ENCODE peak calls at places on chromosome 17, in eight cellular contexts. D is adrenal gland, P is NB4, S is GM12892, W is breast epithelium, F is HCT116, C is heart left ventricle, J is A549. Q is an unnamed sample.

GRCh38 chr17:35359396-35359795 is 14.0 kb downstream of the SLFN11 start:
- DNase-seq in D (no peak), P (no peak), S (no peak), W (no peak), F (no peak), C (no peak), J (no peak), Q (no peak)

GRCh38 chr17:9672691-9673090 is 27.4 kb downstream of the USP43 start:
- DNase-seq in D (no peak), P (no peak), S (no peak), W (no peak), F (no peak), C (no peak), J (no peak), Q (no peak)

GRCh38 chr17:66518108-66518507 is 215.7 kb downstream of the PRKCA start:
- DNase-seq in D (no peak), P (no peak), S (no peak), W (no peak), F (no peak), C (no peak), J (no peak), Q (no peak)

GRCh38 chr17:18968945-18969887 is 17.3 kb downstream of the SLC5A10 start:
- DNase-seq in D (peak), P (peak), S (no peak), W (no peak), F (no peak), C (no peak), J (peak), Q (peak)

GRCh38 chr17:66313995-66314659 is 11.7 kb downstream of the PRKCA start:
- DNase-seq in D (no peak), P (no peak), S (no peak), W (no peak), F (no peak), C (no peak), J (no peak), Q (no peak)

GRCh38 chr17:38604479-38605229 is 1.1 kb downstream of the SRCIN1 start:
- DNase-seq in D (no peak), P (peak), S (no peak), W (no peak), F (no peak), C (no peak), J (peak), Q (peak)

GRCh38 chr17:3980381-3980975 is 16.2 kb upstream of the ATP2A3 start:
- DNase-seq in D (no peak), P (no peak), S (no peak), W (no peak), F (no peak), C (no peak), J (no peak), Q (no peak)

GRCh38 chr17:42111901-42112551 is 488 bp downstream of the DHX58 start:
- DNase-seq in D (peak), P (no peak), S (no peak), W (no peak), F (no peak), C (peak), J (no peak), Q (no peak)

GRCh38 chr17:72677714-72678390 is 414.6 kb downstream of the SLC39A11 start:
- DNase-seq in D (no peak), P (no peak), S (no peak), W (no peak), F (no peak), C (no peak), J (no peak), Q (no peak)

GRCh38 chr17:10243905-10244844 is 45.8 kb upstream of the GAS7 start:
- DNase-seq in D (no peak), P (peak), S (no peak), W (no peak), F (no peak), C (no peak), J (peak), Q (no peak)

GRCh38 chr17:7261377-7262191 is 694 bp downstream of the CLDN7 start:
- DNase-seq in D (no peak), P (no peak), S (no peak), W (no peak), F (no peak), C (no peak), J (no peak), Q (peak)

GRCh38 chr17:51230306-51230705 is 29.5 kb downstream of the MBTD1 start:
- DNase-seq in D (no peak), P (peak), S (no peak), W (no peak), F (no peak), C (no peak), J (no peak), Q (no peak)

GRCh38 chr17:77498056-77498785 is 357.5 kb downstream of the SEC14L1 start:
- DNase-seq in D (no peak), P (no peak), S (no peak), W (peak), F (no peak), C (peak), J (no peak), Q (no peak)

GRCh38 chr17:45200701-45201100 is 21.0 kb upstream of the FMNL1 start:
- DNase-seq in D (no peak), P (peak), S (no peak), W (no peak), F (no peak), C (peak), J (no peak), Q (no peak)

GRCh38 chr17:51487947-51488346 is 227.6 kb downstream of the UTP18 start:
- DNase-seq in D (no peak), P (peak), S (no peak), W (no peak), F (peak), C (no peak), J (peak), Q (peak)

GRCh38 chr17:80474231-80474932 is 2.0 kb downstream of the NPTX1 start:
- DNase-seq in D (no peak), P (peak), S (no peak), W (no peak), F (peak), C (no peak), J (peak), Q (no peak)

GRCh38 chr17:35312790-35313711 is 60.4 kb downstream of the SLFN11 start:
- DNase-seq in D (peak), P (peak), S (peak), W (no peak), F (peak), C (peak), J (peak), Q (peak)

GRCh38 chr17:42697108-42697811 is 14.9 kb downstream of the CNTNAP1 start:
- DNase-seq in D (no peak), P (no peak), S (no peak), W (no peak), F (no peak), C (no peak), J (no peak), Q (no peak)

GRCh38 chr17:17300624-17301568 is 2.3 kb upstream of the NT5M start:
- DNase-seq in D (peak), P (peak), S (no peak), W (no peak), F (no peak), C (peak), J (peak), Q (peak)

GRCh38 chr17:41710472-41711090 is 1.6 kb upstream of the GAST start:
- DNase-seq in D (peak), P (peak), S (no peak), W (no peak), F (no peak), C (no peak), J (peak), Q (no peak)

GRCh38 chr17:62627904-62628603 is 584 bp downstream of the MRC2 start:
- DNase-seq in D (no peak), P (peak), S (peak), W (no peak), F (no peak), C (peak), J (peak), Q (no peak)

GRCh38 chr17:29140631-29141483 is 39.3 kb downstream of the MYO18A start:
- DNase-seq in D (no peak), P (peak), S (no peak), W (no peak), F (no peak), C (peak), J (no peak), Q (no peak)

GRCh38 chr17:17732892-17733670 is 51.8 kb downstream of the RAI1 start:
- DNase-seq in D (peak), P (no peak), S (no peak), W (no peak), F (no peak), C (no peak), J (peak), Q (no peak)

GRCh38 chr17:82392209-82392920 is 20.8 kb downstream of the UTS2R start:
- DNase-seq in D (no peak), P (peak), S (no peak), W (no peak), F (no peak), C (no peak), J (no peak), Q (no peak)

GRCh38 chr17:75289832-75290337 is 652 bp upstream of the SLC25A19 start:
- DNase-seq in D (peak), P (peak), S (no peak), W (no peak), F (no peak), C (peak), J (peak), Q (peak)

GRCh38 chr17:49851387-49852291 is 3.8 kb upstream of the TAC4 start:
- DNase-seq in D (peak), P (peak), S (no peak), W (peak), F (no peak), C (peak), J (peak), Q (peak)

GRCh38 chr17:17363638-17364337 is 60.6 kb downstream of the NT5M start:
- DNase-seq in D (no peak), P (no peak), S (no peak), W (peak), F (no peak), C (no peak), J (no peak), Q (no peak)

GRCh38 chr17:8492121-8492520 is 56.4 kb downstream of the NDEL1 start:
- DNase-seq in D (no peak), P (no peak), S (no peak), W (no peak), F (no peak), C (no peak), J (no peak), Q (no peak)

GRCh38 chr17:71975998-71976649 is 144.7 kb upstream of the SOX9 start:
- DNase-seq in D (peak), P (peak), S (no peak), W (peak), F (no peak), C (peak), J (peak), Q (no peak)

GRCh38 chr17:6489016-6489550 is 44.8 kb downstream of the PIMREG start:
- DNase-seq in D (no peak), P (no peak), S (no peak), W (no peak), F (no peak), C (no peak), J (no peak), Q (no peak)

GRCh38 chr17:16919663-16920627 is 52.0 kb downstream of the TNFRSF13B start:
- DNase-seq in D (no peak), P (no peak), S (no peak), W (peak), F (no peak), C (peak), J (no peak), Q (no peak)

GRCh38 chr17:22512506-22512905 is 820.2 kb downstream of the KCNJ18 start:
- DNase-seq in D (no peak), P (no peak), S (no peak), W (no peak), F (no peak), C (no peak), J (no peak), Q (no peak)

GRCh38 chr17:6109541-6109940 is 39.4 kb downstream of the WSCD1 start:
- DNase-seq in D (no peak), P (no peak), S (no peak), W (no peak), F (no peak), C (no peak), J (no peak), Q (no peak)

GRCh38 chr17:38719943-38720641 is 10.0 kb upstream of the CISD3 start:
- DNase-seq in D (no peak), P (no peak), S (no peak), W (no peak), F (no peak), C (no peak), J (no peak), Q (no peak)

DNA sequence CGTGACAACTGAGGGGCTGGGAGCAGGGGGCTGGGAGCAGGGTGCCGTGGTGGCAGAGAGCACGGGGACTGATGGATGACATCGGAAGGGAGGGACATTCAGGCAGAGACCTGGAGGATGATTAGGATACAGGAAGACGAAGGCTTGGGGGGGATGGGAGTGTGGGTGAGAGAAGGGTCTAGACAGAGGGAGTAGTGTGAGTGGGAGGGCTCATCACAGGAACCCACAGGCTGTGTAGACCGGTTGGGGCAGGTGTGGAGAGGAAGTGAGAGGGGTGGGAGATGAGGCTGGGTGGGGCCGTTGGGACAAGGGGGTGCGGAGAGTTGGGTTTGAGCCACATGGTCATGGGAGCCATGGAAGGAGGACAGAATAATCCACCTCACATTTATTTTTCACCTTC is 83.8 kb downstream of the RAP1GAP2 start:
- DNase-seq in D (no peak), P (no peak), S (no peak), W (no peak), F (no peak), C (no peak), J (no peak), Q (no peak)
- TF ChIP-seq POLR2A in D (no peak), P (no peak), S (no peak), W (no peak), F (no peak), C (no peak), J (no peak), Q (no peak)

GRCh38 chr17:76493505-76494167 is 7.6 kb downstream of the RHBDF2 start:
- DNase-seq in D (no peak), P (no peak), S (no peak), W (no peak), F (no peak), C (no peak), J (no peak), Q (no peak)

GRCh38 chr17:76490112-76490710 is 11.0 kb downstream of the RHBDF2 start:
- DNase-seq in D (no peak), P (no peak), S (no peak), W (no peak), F (no peak), C (no peak), J (no peak), Q (no peak)

GRCh38 chr17:76492989-76493501 is 8.2 kb downstream of the RHBDF2 start:
- DNase-seq in D (peak), P (peak), S (peak), W (no peak), F (no peak), C (peak), J (no peak), Q (no peak)

GRCh38 chr17:76492250-76492988 is 8.8 kb downstream of the RHBDF2 start:
- DNase-seq in D (no peak), P (peak), S (peak), W (no peak), F (no peak), C (no peak), J (no peak), Q (no peak)

DNA sequence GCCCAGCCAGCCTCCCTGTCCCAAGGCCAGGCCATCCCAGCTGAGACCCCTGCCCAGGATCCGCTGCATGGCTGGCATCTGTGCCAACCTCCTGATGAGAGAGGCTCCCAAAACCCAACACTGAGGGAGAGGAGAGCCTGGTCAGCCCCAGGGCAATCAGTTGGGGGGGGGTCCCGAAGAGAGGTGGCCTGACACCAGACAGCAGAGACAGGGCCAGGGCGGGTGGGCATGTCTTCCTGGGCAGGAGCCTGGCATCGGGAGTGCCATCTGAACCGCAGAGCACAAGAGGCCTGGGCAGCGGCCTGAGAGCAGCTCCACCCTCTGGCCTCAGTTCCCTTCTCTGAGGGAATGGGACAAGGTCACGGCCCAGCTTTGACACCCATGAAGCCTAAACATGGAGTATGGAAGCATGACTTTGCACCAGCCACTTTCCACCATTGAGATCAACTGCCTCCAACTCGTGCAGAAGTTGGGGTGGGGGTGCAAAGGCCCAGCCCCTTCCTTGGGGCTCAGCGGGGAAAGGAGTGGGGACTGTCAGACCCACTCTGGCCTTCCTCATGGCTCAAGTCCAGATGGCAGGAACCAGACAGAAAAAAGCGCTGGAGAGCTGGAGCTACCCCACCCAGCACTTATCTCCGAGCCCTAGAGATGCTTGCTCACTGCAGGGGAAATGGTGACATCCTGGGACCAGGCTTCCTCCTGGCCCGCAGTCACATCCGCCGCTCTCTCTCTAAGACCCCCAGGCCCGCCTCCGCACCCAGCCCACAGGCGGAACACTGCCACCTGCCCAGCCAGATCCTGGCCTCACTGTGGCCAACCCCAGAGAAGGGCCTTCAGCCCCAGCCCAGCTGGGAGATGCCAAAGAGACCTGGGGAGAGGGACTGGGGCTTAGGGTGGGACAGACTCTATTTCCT is 9.7 kb downstream of the RHBDF2 start:
- DNase-seq in D (no peak), P (peak), S (peak), W (no peak), F (no peak), C (no peak), J (no peak), Q (no peak)
- TF ChIP-seq POLR2A in D (no peak), P (no peak), S (no peak), W (no peak), F (no peak), C (no peak), J (no peak), Q (no peak)

DNA sequence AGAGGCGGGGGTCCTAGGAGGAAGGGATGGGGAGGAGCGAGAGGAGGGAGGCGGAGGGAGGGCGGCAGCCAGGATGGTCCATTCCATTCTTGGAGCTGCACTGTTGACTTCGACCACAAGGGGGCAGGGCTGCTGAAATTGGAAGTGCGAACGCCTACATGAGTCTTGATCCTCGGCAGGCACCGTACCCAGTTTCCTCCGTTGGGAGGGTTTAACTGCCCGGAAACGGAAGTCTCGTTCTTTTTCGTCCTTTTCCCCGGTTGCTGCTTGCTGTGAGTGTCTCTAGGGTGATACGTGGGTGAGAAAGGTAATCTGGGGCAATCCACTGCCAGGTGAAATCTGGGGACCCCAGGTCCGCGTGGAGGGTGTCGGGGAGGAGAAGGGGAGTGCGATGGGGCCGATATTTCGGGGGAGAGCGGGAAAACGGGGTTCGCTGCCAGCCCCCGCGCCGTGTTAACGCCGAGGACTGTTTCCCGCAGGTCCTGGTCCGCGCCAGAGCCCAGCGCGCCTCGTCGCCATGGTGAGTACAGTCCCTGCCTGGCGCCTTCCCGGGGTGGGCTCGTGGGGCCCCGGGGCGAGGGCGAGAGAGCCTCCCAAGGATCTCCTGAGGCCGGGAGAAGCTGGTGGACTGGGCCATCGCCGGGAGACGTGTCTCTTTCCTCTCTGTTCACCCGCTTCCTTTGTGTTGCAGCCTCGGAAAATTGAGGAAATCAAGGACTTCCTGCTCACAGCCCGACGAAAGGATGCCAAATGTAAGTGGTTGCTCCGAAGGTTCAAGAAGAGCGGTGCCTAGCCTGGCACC is at the start of gene RPL38:
- DNase-seq in D (peak), P (peak), S (peak), W (peak), F (peak), C (peak), J (peak), Q (peak)
- TF ChIP-seq POLR2A in D (peak), P (peak), S (peak), W (peak), F (peak), C (no peak), J (peak), Q (peak)

GRCh38 chr17:68462381-68463210 is 5.3 kb upstream of the WIPI1 start:
- DNase-seq in D (peak), P (peak), S (no peak), W (no peak), F (peak), C (peak), J (peak), Q (peak)

GRCh38 chr17:68460715-68461114 is 3.4 kb upstream of the WIPI1 start:
- DNase-seq in D (no peak), P (no peak), S (no peak), W (no peak), F (no peak), C (no peak), J (no peak), Q (peak)

GRCh38 chr17:68460096-68460495 is 2.8 kb upstream of the WIPI1 start:
- DNase-seq in D (no peak), P (no peak), S (no peak), W (no peak), F (no peak), C (no peak), J (no peak), Q (no peak)

GRCh38 chr17:68461122-68461539 is 3.8 kb upstream of the WIPI1 start:
- DNase-seq in D (no peak), P (peak), S (no peak), W (no peak), F (no peak), C (no peak), J (no peak), Q (peak)

GRCh38 chr17:68461589-68461988 is 4.3 kb upstream of the WIPI1 start:
- DNase-seq in D (peak), P (no peak), S (no peak), W (no peak), F (no peak), C (no peak), J (no peak), Q (peak)
- TF ChIP-seq POLR2A in D (no peak), P (no peak), S (no peak), W (no peak), F (no peak), C (no peak), J (no peak), Q (no peak)

Q was measured in erythroblast.